ENCODE peak calls at places on chromosomes 3 and 15, in six cellular contexts. I is cardiac muscle cell, L is aorta, J is Caco-2, M is psoas muscle, B is endodermal cell. F is an unnamed sample.

GRCh38 chr15:63176302-63176701 is 13.1 kb upstream of the RAB8B start:
- DNase-seq in I (no peak), L (no peak), J (no peak), M (no peak), B (no peak), F (no peak)

GRCh38 chr3:112119686-112120484 is 13.2 kb downstream of the GCSAM start:
- DNase-seq in I (no peak), L (no peak), J (no peak), M (no peak), B (no peak), F (no peak)

GRCh38 chr3:52277972-52278509 is 408 bp downstream of the WDR82 start:
- DNase-seq in I (peak; percentile 70), L (peak; percentile 80), J (peak; percentile 74), M (peak; percentile 86), B (peak; percentile 85), F (peak; percentile 71)

GRCh38 chr3:43522702-43523362 is 99.0 kb downstream of the ANO10 start:
- DNase-seq in I (no peak), L (no peak), J (no peak), M (no peak), B (no peak), F (no peak)

GRCh38 chr15:44535092-44535491 is 1.9 kb upstream of the EIF3J start:
- DNase-seq in I (no peak), L (no peak), J (no peak), M (no peak), B (no peak), F (no peak)

GRCh38 chr15:77329202-77329601 is 90.7 kb downstream of the PEAK1 start:
- DNase-seq in I (no peak), L (no peak), J (no peak), M (no peak), B (no peak), F (no peak)

GRCh38 chr3:119279101-119279554 is 15.1 kb upstream of the ARHGAP31 start:
- DNase-seq in I (peak; percentile 57), L (peak; percentile 62), J (no peak), M (no peak), B (peak; percentile 39), F (peak; percentile 83)

GRCh38 chr15:67185621-67186225 is 68.7 kb downstream of the AAGAB start:
- DNase-seq in I (no peak), L (no peak), J (no peak), M (peak; percentile 61), B (no peak), F (peak; percentile 36)

GRCh38 chr15:99566157-99566900 is 545 bp downstream of the MEF2A start:
- DNase-seq in I (peak; percentile 45), L (peak; percentile 44), J (peak; percentile 34), M (peak; percentile 53), B (peak; percentile 72), F (peak; percentile 71)

GRCh38 chr3:138945646-138946553 is 1.0 kb downstream of the FOXL2 start:
- DNase-seq in I (peak; percentile 37), L (no peak), J (peak; percentile 66), M (peak; percentile 72), B (peak; percentile 86), F (no peak)

GRCh38 chr3:15329058-15330005 is 3.1 kb downstream of the SH3BP5 start:
- DNase-seq in I (no peak), L (no peak), J (no peak), M (no peak), B (no peak), F (peak; percentile 60)

GRCh38 chr3:134709563-134710312 is 58.9 kb upstream of the KY start:
- DNase-seq in I (peak; percentile 51), L (no peak), J (no peak), M (peak; percentile 47), B (no peak), F (no peak)

GRCh38 chr3:52534281-52535183 is 875 bp upstream of the NT5DC2 start:
- DNase-seq in I (no peak), L (peak; percentile 56), J (peak; percentile 58), M (peak; percentile 62), B (peak; percentile 72), F (peak; percentile 72)

GRCh38 chr3:5806192-5806591 is 618.7 kb downstream of the EDEM1 start:
- DNase-seq in I (peak; percentile 25), L (no peak), J (peak; percentile 8), M (no peak), B (peak; percentile 63), F (no peak)

GRCh38 chr3:50503504-50503903 is at the start of gene CACNA2D2:
- DNase-seq in I (peak; percentile 86), L (peak; percentile 68), J (peak; percentile 64), M (peak; percentile 84), B (peak; percentile 87), F (peak; percentile 90)

GRCh38 chr3:23810342-23811116 is 4.8 kb downstream of the UBE2E1 start:
- DNase-seq in I (peak; percentile 66), L (peak; percentile 68), J (peak; percentile 78), M (peak; percentile 81), B (peak; percentile 93), F (peak; percentile 80)

GRCh38 chr3:61568127-61568526 is 6.8 kb downstream of the PTPRG start:
- DNase-seq in I (no peak), L (no peak), J (no peak), M (no peak), B (no peak), F (no peak)

GRCh38 chr3:97347780-97348179 is 416.8 kb upstream of the ARL6 start:
- DNase-seq in I (no peak), L (no peak), J (no peak), M (no peak), B (no peak), F (no peak)

GRCh38 chr15:27679621-27680521 is 419.2 kb downstream of the OCA2 start:
- DNase-seq in I (peak; percentile 46), L (no peak), J (no peak), M (no peak), B (peak; percentile 71), F (no peak)

GRCh38 chr15:28921925-28922711 is 36.3 kb downstream of the APBA2 start:
- DNase-seq in I (peak; percentile 18), L (peak; percentile 14), J (no peak), M (no peak), B (peak; percentile 77), F (no peak)

GRCh38 chr3:49022751-49023171 is 840 bp downstream of the NDUFAF3 start:
- DNase-seq in I (no peak), L (no peak), J (no peak), M (peak; percentile 53), B (peak; percentile 65), F (no peak)

GRCh38 chr3:140941434-140942220 is at the start of gene SLC25A36:
- DNase-seq in I (peak; percentile 100), L (peak; percentile 99), J (peak; percentile 98), M (peak; percentile 98), B (peak; percentile 99), F (peak; percentile 98)

GRCh38 chr15:87597346-87598052 is 659.0 kb downstream of the NTRK3 start:
- DNase-seq in I (no peak), L (no peak), J (no peak), M (no peak), B (no peak), F (no peak)

DNA sequence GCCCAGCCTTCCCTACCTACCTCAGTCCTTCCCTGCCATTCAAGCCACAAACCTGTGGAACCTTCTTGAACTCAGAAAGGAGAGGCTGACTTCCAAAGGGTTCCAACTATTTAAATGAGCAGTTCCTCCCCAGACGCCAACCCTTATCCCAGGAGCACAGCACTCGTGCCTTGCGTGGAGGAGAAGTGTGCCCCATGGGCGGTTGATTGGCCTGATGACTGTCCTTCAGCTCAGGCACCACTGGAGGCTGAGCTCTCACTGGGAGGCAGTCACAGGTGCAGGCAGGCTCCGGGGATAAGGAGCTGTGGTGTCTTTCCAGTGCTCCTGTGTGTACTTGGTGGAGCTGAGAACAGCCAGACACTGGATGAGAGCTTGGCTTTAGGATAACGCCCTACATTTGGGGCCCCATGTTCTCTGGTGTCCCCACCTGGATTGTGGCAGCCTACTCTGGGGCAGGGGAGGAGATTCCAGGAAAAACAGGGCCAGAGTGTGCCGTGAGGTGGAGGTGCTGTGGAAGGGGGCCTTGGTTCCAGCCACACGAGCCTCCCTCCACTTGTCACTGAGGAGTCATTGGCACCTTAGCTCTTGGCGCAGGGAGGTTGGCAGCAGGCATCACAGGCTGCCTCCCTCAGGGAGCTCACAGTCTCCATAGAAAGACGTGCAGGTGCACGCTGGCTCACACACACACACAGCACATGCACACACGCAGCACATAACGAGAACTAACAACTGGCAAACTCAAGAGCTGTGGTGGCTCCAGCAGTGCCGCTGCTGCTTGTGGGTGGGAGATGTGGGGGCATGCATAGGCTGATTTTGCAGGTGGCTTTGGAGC is 22.8 kb upstream of the EPHB3 start:
- DNase-seq in I (no peak), L (no peak), J (no peak), M (no peak), B (peak; percentile 69), F (no peak)
- H3K27me3 ChIP-seq in I (peaks cover 6% of the 10 kb centered on the region), L (no peaks in the 10 kb centered on the region), J (no peaks in the 10 kb centered on the region), M (peaks cover 29% of the 10 kb centered on the region), B (peaks cover 5% of the 10 kb centered on the region), F (no peaks in the 10 kb centered on the region)

GRCh38 chr3:36214460-36214859 is 165.8 kb upstream of the STAC start:
- DNase-seq in I (no peak), L (no peak), J (no peak), M (no peak), B (no peak), F (no peak)

GRCh38 chr3:36212291-36212690 is 168.0 kb upstream of the STAC start:
- DNase-seq in I (no peak), L (no peak), J (no peak), M (no peak), B (no peak), F (no peak)

GRCh38 chr3:36206936-36207620 is 173.2 kb upstream of the STAC start:
- DNase-seq in I (no peak), L (no peak), J (no peak), M (no peak), B (no peak), F (no peak)

GRCh38 chr3:36210840-36211655 is 169.3 kb upstream of the STAC start:
- DNase-seq in I (no peak), L (no peak), J (no peak), M (no peak), B (no peak), F (no peak)

GRCh38 chr3:36211656-36211999 is 168.7 kb upstream of the STAC start:
- DNase-seq in I (no peak), L (no peak), J (no peak), M (no peak), B (no peak), F (no peak)
- H3K4me3 ChIP-seq in I (no peak overlapping the region), L (no peak overlapping the region), J (no peak overlapping the region), M (no peak overlapping the region), B (no peak overlapping the region), F (no peak overlapping the region)

GRCh38 chr3:13706451-13706850 is 157.5 kb downstream of the FBLN2 start:
- DNase-seq in I (no peak), L (peak; percentile 25), J (no peak), M (no peak), B (no peak), F (no peak)
- H3K9me3 ChIP-seq in I (no peaks in the 10 kb centered on the region), L (no peaks in the 10 kb centered on the region), J (no peaks in the 10 kb centered on the region), M (no peaks in the 10 kb centered on the region), B (no peaks in the 10 kb centered on the region), F (no peaks in the 10 kb centered on the region)

DNA sequence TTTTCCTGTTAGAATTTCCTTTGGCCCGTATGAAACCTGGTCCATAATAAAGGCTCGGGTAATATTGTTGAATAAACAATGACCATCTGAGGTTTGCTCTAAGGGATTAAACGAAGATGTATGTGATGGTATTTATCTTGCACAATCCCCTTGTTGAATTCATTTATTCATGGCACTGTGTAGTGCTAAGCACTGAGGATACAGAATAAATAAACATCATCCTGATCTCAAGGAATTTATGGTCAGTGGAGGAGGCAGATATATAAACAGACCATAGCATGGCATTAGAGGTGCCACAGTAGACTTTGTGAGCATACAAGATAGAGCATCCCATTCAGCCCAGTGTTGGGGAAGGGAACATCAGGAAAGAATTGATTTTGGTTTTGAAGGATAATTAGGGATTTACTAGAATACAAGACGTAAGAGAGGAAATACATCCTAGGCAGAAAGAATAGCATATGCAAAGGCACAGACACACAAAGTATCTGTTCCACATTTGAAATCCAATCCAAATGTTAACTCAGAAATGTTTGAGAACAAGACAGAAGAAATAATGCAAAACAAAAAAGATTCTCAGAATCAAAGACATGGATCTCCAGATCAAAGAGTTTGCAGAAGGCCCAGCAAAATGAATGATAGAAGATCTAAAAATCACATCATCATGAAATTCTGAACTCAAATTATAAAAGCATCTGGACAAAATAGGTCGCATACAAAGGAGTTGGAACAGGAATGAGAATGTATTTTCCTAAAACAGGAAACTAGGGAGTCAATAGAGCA is 5.4 kb upstream of the IGF2BP2 start:
- DNase-seq in I (no peak), L (no peak), J (no peak), M (no peak), B (no peak), F (no peak)
- H3K27me3 ChIP-seq in I (no peaks in the 10 kb centered on the region), L (no peaks in the 10 kb centered on the region), J (no peaks in the 10 kb centered on the region), M (peaks cover 48% of the 10 kb centered on the region), B (no peaks in the 10 kb centered on the region), F (no peaks in the 10 kb centered on the region)

F was measured in right cardiac atrium.